ENCODE peak calls at places on chromosome X, in five cellular contexts. One of them, this sample, is unnamed.

GRCh38 chrX:97705936-97706335 is 822.2 kb downstream of the RPA4 start:
- DNase-seq in OCI-LY7: no peak
- DNase-seq in AG04450: peak; percentile 3
- DNase-seq in heart right ventricle: no peak
- DNase-seq in coronary artery: no peak
- DNase-seq in this sample: no peak

GRCh38 chrX:45322382-45322781 is 121.7 kb upstream of the DIPK2B start:
- DNase-seq in OCI-LY7: peak; percentile 2
- DNase-seq in AG04450: peak; percentile 47
- DNase-seq in heart right ventricle: no peak
- DNase-seq in coronary artery: no peak
- DNase-seq in this sample: no peak

GRCh38 chrX:151938172-151938571 is 25.5 kb downstream of the MAGEA4 start:
- DNase-seq in OCI-LY7: no peak
- DNase-seq in AG04450: no peak
- DNase-seq in heart right ventricle: no peak
- DNase-seq in coronary artery: no peak
- DNase-seq in this sample: no peak

GRCh38 chrX:76183289-76184057 is 10.6 kb downstream of the PBDC1 start:
- DNase-seq in OCI-LY7: no peak
- DNase-seq in AG04450: peak; percentile 69
- DNase-seq in heart right ventricle: no peak
- DNase-seq in coronary artery: no peak
- DNase-seq in this sample: peak; percentile 39

GRCh38 chrX:41491267-41492004 is 44.3 kb downstream of the NYX start:
- DNase-seq in OCI-LY7: no peak
- DNase-seq in AG04450: peak; percentile 78
- DNase-seq in heart right ventricle: no peak
- DNase-seq in coronary artery: no peak
- DNase-seq in this sample: peak; percentile 73

GRCh38 chrX:23451266-23451665 is 116.6 kb downstream of the PTCHD1 start:
- DNase-seq in OCI-LY7: no peak
- DNase-seq in AG04450: no peak
- DNase-seq in heart right ventricle: no peak
- DNase-seq in coronary artery: no peak
- DNase-seq in this sample: no peak

GRCh38 chrX:1398431-1399340 is 6.8 kb upstream of the SLC25A6 start:
- DNase-seq in OCI-LY7: no peak
- DNase-seq in AG04450: no peak
- DNase-seq in heart right ventricle: peak; percentile 52
- DNase-seq in coronary artery: no peak
- DNase-seq in this sample: no peak

GRCh38 chrX:76420237-76420636 is 7.3 kb upstream of the MAGEE1 start:
- DNase-seq in OCI-LY7: peak; percentile 2
- DNase-seq in AG04450: no peak
- DNase-seq in heart right ventricle: no peak
- DNase-seq in coronary artery: no peak
- DNase-seq in this sample: no peak

GRCh38 chrX:133670394-133670793 is 255.1 kb upstream of the GPC4 start:
- DNase-seq in OCI-LY7: peak; percentile 12
- DNase-seq in AG04450: peak; percentile 2
- DNase-seq in heart right ventricle: no peak
- DNase-seq in coronary artery: no peak
- DNase-seq in this sample: no peak

GRCh38 chrX:37867509-37868153 is 20.3 kb upstream of the DYNLT3 start:
- DNase-seq in OCI-LY7: no peak
- DNase-seq in AG04450: no peak
- DNase-seq in heart right ventricle: no peak
- DNase-seq in coronary artery: no peak
- DNase-seq in this sample: no peak

GRCh38 chrX:66233206-66233605 is 69.2 kb downstream of the HEPH start:
- DNase-seq in OCI-LY7: no peak
- DNase-seq in AG04450: no peak
- DNase-seq in heart right ventricle: no peak
- DNase-seq in coronary artery: no peak
- DNase-seq in this sample: no peak

GRCh38 chrX:136780738-136781137 is at the start of gene ARHGEF6:
- DNase-seq in OCI-LY7: peak; percentile 74
- DNase-seq in AG04450: no peak
- DNase-seq in heart right ventricle: no peak
- DNase-seq in coronary artery: no peak
- DNase-seq in this sample: no peak

GRCh38 chrX:125826774-125827451 is 339.2 kb downstream of the DCAF12L2 start:
- DNase-seq in OCI-LY7: no peak
- DNase-seq in AG04450: no peak
- DNase-seq in heart right ventricle: no peak
- DNase-seq in coronary artery: no peak
- DNase-seq in this sample: no peak

GRCh38 chrX:31934842-31935241 is 863.0 kb upstream of the FTHL17 start:
- DNase-seq in OCI-LY7: no peak
- DNase-seq in AG04450: no peak
- DNase-seq in heart right ventricle: no peak
- DNase-seq in coronary artery: no peak
- DNase-seq in this sample: no peak

GRCh38 chrX:1442724-1443367 is 9.9 kb downstream of the ASMTL start:
- DNase-seq in OCI-LY7: no peak
- DNase-seq in AG04450: no peak
- DNase-seq in heart right ventricle: no peak
- DNase-seq in coronary artery: peak; percentile 50
- DNase-seq in this sample: no peak

GRCh38 chrX:110286126-110286525 is 31.8 kb downstream of the AMMECR1 start:
- DNase-seq in OCI-LY7: no peak
- DNase-seq in AG04450: peak; percentile 50
- DNase-seq in heart right ventricle: no peak
- DNase-seq in coronary artery: no peak
- DNase-seq in this sample: peak; percentile 18

GRCh38 chrX:46574337-46574940 is 874 bp downstream of the CHST7 start:
- DNase-seq in OCI-LY7: peak; percentile 44
- DNase-seq in AG04450: no peak
- DNase-seq in heart right ventricle: peak; percentile 21
- DNase-seq in coronary artery: peak; percentile 73
- DNase-seq in this sample: no peak

GRCh38 chrX:97332963-97333362 is 449.3 kb downstream of the RPA4 start:
- DNase-seq in OCI-LY7: no peak
- DNase-seq in AG04450: no peak
- DNase-seq in heart right ventricle: no peak
- DNase-seq in coronary artery: no peak
- DNase-seq in this sample: no peak

GRCh38 chrX:13487731-13488505 is 81.5 kb upstream of the EGFL6 start:
- DNase-seq in OCI-LY7: peak; percentile 73
- DNase-seq in AG04450: peak; percentile 75
- DNase-seq in heart right ventricle: no peak
- DNase-seq in coronary artery: no peak
- DNase-seq in this sample: peak; percentile 70

GRCh38 chrX:145405012-145405411 is 157.7 kb downstream of the SPANXN1 start:
- DNase-seq in OCI-LY7: peak; percentile 17
- DNase-seq in AG04450: no peak
- DNase-seq in heart right ventricle: no peak
- DNase-seq in coronary artery: no peak
- DNase-seq in this sample: no peak

GRCh38 chrX:85107407-85107806 is 103.7 kb downstream of the APOOL start:
- DNase-seq in OCI-LY7: no peak
- DNase-seq in AG04450: no peak
- DNase-seq in heart right ventricle: no peak
- DNase-seq in coronary artery: no peak
- DNase-seq in this sample: peak; percentile 70

GRCh38 chrX:41381685-41382084 is 47.7 kb downstream of the DDX3X start:
- DNase-seq in OCI-LY7: no peak
- DNase-seq in AG04450: peak; percentile 32
- DNase-seq in heart right ventricle: no peak
- DNase-seq in coronary artery: no peak
- DNase-seq in this sample: no peak

GRCh38 chrX:38831949-38832348 is 30.7 kb downstream of the MID1IP1 start:
- DNase-seq in OCI-LY7: no peak
- DNase-seq in AG04450: no peak
- DNase-seq in heart right ventricle: no peak
- DNase-seq in coronary artery: no peak
- DNase-seq in this sample: no peak

GRCh38 chrX:50211510-50211909 is 6.9 kb downstream of the CCNB3 start:
- DNase-seq in OCI-LY7: peak; percentile 33
- DNase-seq in AG04450: no peak
- DNase-seq in heart right ventricle: no peak
- DNase-seq in coronary artery: no peak
- DNase-seq in this sample: no peak

GRCh38 chrX:132961511-132961910 is 3.1 kb upstream of the HS6ST2 start:
- DNase-seq in OCI-LY7: no peak
- DNase-seq in AG04450: no peak
- DNase-seq in heart right ventricle: no peak
- DNase-seq in coronary artery: no peak
- DNase-seq in this sample: no peak

GRCh38 chrX:74784629-74785028 is 140.6 kb downstream of the NEXMIF start:
- DNase-seq in OCI-LY7: no peak
- DNase-seq in AG04450: no peak
- DNase-seq in heart right ventricle: no peak
- DNase-seq in coronary artery: no peak
- DNase-seq in this sample: no peak

GRCh38 chrX:74779175-74779574 is 146.1 kb downstream of the NEXMIF start:
- DNase-seq in OCI-LY7: no peak
- DNase-seq in AG04450: no peak
- DNase-seq in heart right ventricle: no peak
- DNase-seq in coronary artery: no peak
- DNase-seq in this sample: no peak

GRCh38 chrX:74781507-74782034 is 143.7 kb downstream of the NEXMIF start:
- DNase-seq in OCI-LY7: no peak
- DNase-seq in AG04450: no peak
- DNase-seq in heart right ventricle: no peak
- DNase-seq in coronary artery: no peak
- DNase-seq in this sample: no peak
- H3K27ac ChIP-seq in OCI-LY7: no peak overlapping the region
- H3K27ac ChIP-seq in AG04450: no peak overlapping the region
- H3K27ac ChIP-seq in heart right ventricle: no peak overlapping the region
- H3K27ac ChIP-seq in coronary artery: no peak overlapping the region
- H3K27ac ChIP-seq in this sample: no peak overlapping the region

GRCh38 chrX:17237146-17237545 is 137.9 kb upstream of the NHS start:
- DNase-seq in OCI-LY7: no peak
- DNase-seq in AG04450: no peak
- DNase-seq in heart right ventricle: no peak
- DNase-seq in coronary artery: no peak
- DNase-seq in this sample: no peak
- H3K27ac ChIP-seq in OCI-LY7: no peak overlapping the region
- H3K27ac ChIP-seq in AG04450: no peak overlapping the region
- H3K27ac ChIP-seq in heart right ventricle: no peak overlapping the region
- H3K27ac ChIP-seq in coronary artery: no peak overlapping the region
- H3K27ac ChIP-seq in this sample: no peak overlapping the region

GRCh38 chrX:48711162-48711928 is 14.8 kb downstream of the SUV39H1 start:
- DNase-seq in OCI-LY7: no peak
- DNase-seq in AG04450: no peak
- DNase-seq in heart right ventricle: no peak
- DNase-seq in coronary artery: no peak
- DNase-seq in this sample: no peak
- H3K27ac ChIP-seq in OCI-LY7: no peak overlapping the region
- H3K27ac ChIP-seq in AG04450: no peak overlapping the region
- H3K27ac ChIP-seq in heart right ventricle: peak overlapping the region; percentile 69
- H3K27ac ChIP-seq in coronary artery: no peak overlapping the region
- H3K27ac ChIP-seq in this sample: no peak overlapping the region

GRCh38 chrX:21972721-21973120 is 32.2 kb downstream of the SMS start:
- DNase-seq in OCI-LY7: no peak
- DNase-seq in AG04450: peak; percentile 44
- DNase-seq in heart right ventricle: no peak
- DNase-seq in coronary artery: no peak
- DNase-seq in this sample: no peak
- H3K27ac ChIP-seq in OCI-LY7: no peak overlapping the region
- H3K27ac ChIP-seq in AG04450: peak overlapping the region; percentile 68
- H3K27ac ChIP-seq in heart right ventricle: no peak overlapping the region
- H3K27ac ChIP-seq in coronary artery: no peak overlapping the region
- H3K27ac ChIP-seq in this sample: peak overlapping the region; percentile 73

GRCh38 chrX:71224098-71224708 is 1.2 kb downstream of the GJB1 start:
- DNase-seq in OCI-LY7: no peak
- DNase-seq in AG04450: no peak
- DNase-seq in heart right ventricle: no peak
- DNase-seq in coronary artery: no peak
- DNase-seq in this sample: no peak

GRCh38 chrX:71224969-71225368 is 1.9 kb downstream of the GJB1 start:
- DNase-seq in OCI-LY7: no peak
- DNase-seq in AG04450: no peak
- DNase-seq in heart right ventricle: no peak
- DNase-seq in coronary artery: no peak
- DNase-seq in this sample: no peak

GRCh38 chrX:71222929-71223328 is at the start of gene GJB1:
- DNase-seq in OCI-LY7: no peak
- DNase-seq in AG04450: no peak
- DNase-seq in heart right ventricle: no peak
- DNase-seq in coronary artery: no peak
- DNase-seq in this sample: no peak

GRCh38 chrX:71217298-71217697 is 5.7 kb upstream of the GJB1 start:
- DNase-seq in OCI-LY7: no peak
- DNase-seq in AG04450: no peak
- DNase-seq in heart right ventricle: no peak
- DNase-seq in coronary artery: no peak
- DNase-seq in this sample: no peak

DNA sequence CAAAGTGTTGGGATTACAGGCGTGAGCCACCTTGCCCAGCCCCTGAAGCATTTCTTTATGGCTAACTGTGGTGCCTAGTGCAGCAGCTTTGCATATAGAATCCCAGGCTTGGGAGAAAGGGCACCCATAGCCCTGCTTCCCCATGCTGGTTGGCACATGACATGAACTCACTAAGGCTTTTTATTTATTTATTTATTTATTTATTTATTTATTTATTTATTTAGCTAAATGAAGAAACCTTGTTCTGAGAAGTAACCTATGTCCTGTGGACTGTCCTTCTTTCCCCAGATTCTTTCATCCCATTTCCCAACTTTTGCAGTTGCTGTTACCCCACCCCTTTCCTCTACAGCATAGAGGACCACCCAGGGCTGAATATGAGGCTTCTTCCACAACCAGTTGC is 1.9 kb upstream of the GJB1 start:
- DNase-seq in OCI-LY7: no peak
- DNase-seq in AG04450: no peak
- DNase-seq in heart right ventricle: no peak
- DNase-seq in coronary artery: no peak
- DNase-seq in this sample: no peak
- H3K27ac ChIP-seq in OCI-LY7: no peak overlapping the region
- H3K27ac ChIP-seq in AG04450: no peak overlapping the region
- H3K27ac ChIP-seq in heart right ventricle: no peak overlapping the region
- H3K27ac ChIP-seq in coronary artery: no peak overlapping the region
- H3K27ac ChIP-seq in this sample: no peak overlapping the region

DNA sequence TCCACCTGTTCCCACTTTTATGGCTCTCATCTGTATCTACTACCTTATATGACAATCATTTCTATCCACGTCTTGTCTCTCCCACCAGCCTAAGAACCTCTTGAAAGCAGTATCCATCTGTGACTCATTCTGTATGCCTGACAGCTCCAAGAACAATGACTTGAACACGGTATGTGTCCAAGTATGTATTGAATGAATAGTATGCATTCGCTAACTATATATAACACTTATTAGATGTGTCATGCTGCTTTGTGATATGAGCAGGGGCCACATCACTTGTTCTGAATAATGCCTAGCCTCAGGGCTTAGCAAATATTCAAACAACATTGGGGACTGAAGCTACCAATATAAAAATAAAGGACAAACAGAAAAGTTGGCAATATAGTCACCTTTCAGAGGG is 4.9 kb downstream of the OPHN1 start:
- DNase-seq in OCI-LY7: no peak
- DNase-seq in AG04450: no peak
- DNase-seq in heart right ventricle: no peak
- DNase-seq in coronary artery: no peak
- DNase-seq in this sample: peak; percentile 46
- H3K27ac ChIP-seq in OCI-LY7: no peak overlapping the region
- H3K27ac ChIP-seq in AG04450: no peak overlapping the region
- H3K27ac ChIP-seq in heart right ventricle: no peak overlapping the region
- H3K27ac ChIP-seq in coronary artery: no peak overlapping the region
- H3K27ac ChIP-seq in this sample: peak overlapping the region; percentile 46